ENCODE peak calls at places on chromosomes 12 and 14, in ten cellular contexts. I is thyroid gland; S is PC-9; K is left ventricle myocardium inferior; Z is effector memory CD4-positive, alpha-beta T cell; J is tibial nerve; L is gastrocnemius medialis; B is heart right ventricle; A is H1; G is cardiac muscle cell. Q is an unnamed sample.
A peak's percentile ranks its signal among the peaks of the same experiment; 100 is the strongest.

GRCh38 chr14:35525695-35526094 is 8.3 kb upstream of the INSM2 start:
- DNase-seq in I (no peak), S (no peak), K (no peak), Z (no peak), J (no peak), L (no peak), B (no peak), A (no peak), G (no peak), Q (no peak)

GRCh38 chr12:62794218-62794583 is 140.7 kb downstream of the PPM1H start:
- DNase-seq in I (no peak), S (no peak), K (no peak), Z (no peak), J (no peak), L (no peak), B (no peak), A (no peak), G (no peak), Q (no peak)

GRCh38 chr12:4164591-4165558 is 108.7 kb upstream of the CCND2 start:
- DNase-seq in I (peak; percentile 70), S (no peak), K (peak; percentile 40), Z (peak; percentile 31), J (no peak), L (no peak), B (peak; percentile 62), A (peak; percentile 78), G (peak; percentile 74), Q (no peak)

GRCh38 chr14:102426796-102427195 is 64.1 kb downstream of the TECPR2 start:
- DNase-seq in I (no peak), S (no peak), K (no peak), Z (no peak), J (no peak), L (no peak), B (no peak), A (no peak), G (no peak), Q (no peak)

GRCh38 chr12:123010681-123011080 is 30.2 kb downstream of the ARL6IP4 start:
- DNase-seq in I (no peak), S (no peak), K (no peak), Z (no peak), J (no peak), L (no peak), B (no peak), A (no peak), G (no peak), Q (no peak)

GRCh38 chr14:64769096-64770020 is 65.1 kb downstream of the PLEKHG3 start:
- DNase-seq in I (no peak), S (no peak), K (no peak), Z (no peak), J (no peak), L (no peak), B (no peak), A (no peak), G (no peak), Q (no peak)

GRCh38 chr12:38838211-38838850 is 67.1 kb downstream of the CPNE8 start:
- DNase-seq in I (no peak), S (no peak), K (no peak), Z (no peak), J (no peak), L (no peak), B (no peak), A (no peak), G (no peak), Q (no peak)

GRCh38 chr14:51780006-51780692 is 80.3 kb upstream of the GNG2 start:
- DNase-seq in I (peak; percentile 80), S (no peak), K (peak; percentile 67), Z (peak; percentile 50), J (peak; percentile 62), L (peak; percentile 59), B (peak; percentile 69), A (peak; percentile 86), G (peak; percentile 76), Q (peak; percentile 80)

DNA sequence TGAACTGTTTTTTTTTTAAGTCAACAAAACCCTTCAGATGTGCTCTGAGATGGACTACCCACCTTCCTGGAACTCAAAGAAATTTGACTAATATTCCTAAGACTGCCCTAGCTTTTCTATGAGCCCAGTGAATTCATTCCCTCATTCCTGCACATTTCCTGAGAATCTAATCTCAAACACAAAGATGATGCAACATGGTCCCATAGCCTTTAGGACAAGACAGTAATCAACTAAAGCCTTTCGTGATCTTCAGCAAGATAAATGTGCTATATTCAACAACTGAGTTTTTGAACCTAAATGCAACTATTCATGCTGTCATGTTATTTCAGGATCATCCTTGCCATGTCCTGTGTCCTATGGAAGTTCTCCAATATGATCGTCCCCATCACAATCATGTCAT is 5.0 kb downstream of the SETD3 start:
- DNase-seq in I (no peak), S (no peak), K (no peak), Z (no peak), J (no peak), L (no peak), B (no peak), A (no peak), G (peak; percentile 42), Q (no peak)
- H3K4me1 ChIP-seq in I (peaks cover 24% of the 10 kb centered on the region), S (peaks cover 12% of the 10 kb centered on the region), K (peaks cover 61% of the 10 kb centered on the region), Z (peaks cover 12% of the 10 kb centered on the region), J (peaks cover 13% of the 10 kb centered on the region), L (peaks cover 67% of the 10 kb centered on the region), B (peaks cover 62% of the 10 kb centered on the region), A (peaks cover 4% of the 10 kb centered on the region), G (peaks cover 16% of the 10 kb centered on the region), Q (peaks cover 18% of the 10 kb centered on the region)

GRCh38 chr12:92292016-92292415 is 146.4 kb upstream of the BTG1 start:
- DNase-seq in I (no peak), S (no peak), K (no peak), Z (no peak), J (no peak), L (no peak), B (no peak), A (no peak), G (no peak), Q (no peak)
- H3K4me1 ChIP-seq in I (no peaks in the 10 kb centered on the region), S (peaks cover 21% of the 10 kb centered on the region), K (peaks cover under 1% of the 10 kb centered on the region), Z (no peaks in the 10 kb centered on the region), J (no peaks in the 10 kb centered on the region), L (no peaks in the 10 kb centered on the region), B (peaks cover under 1% of the 10 kb centered on the region), A (no peaks in the 10 kb centered on the region), G (no peaks in the 10 kb centered on the region), Q (peaks cover 16% of the 10 kb centered on the region)

DNA sequence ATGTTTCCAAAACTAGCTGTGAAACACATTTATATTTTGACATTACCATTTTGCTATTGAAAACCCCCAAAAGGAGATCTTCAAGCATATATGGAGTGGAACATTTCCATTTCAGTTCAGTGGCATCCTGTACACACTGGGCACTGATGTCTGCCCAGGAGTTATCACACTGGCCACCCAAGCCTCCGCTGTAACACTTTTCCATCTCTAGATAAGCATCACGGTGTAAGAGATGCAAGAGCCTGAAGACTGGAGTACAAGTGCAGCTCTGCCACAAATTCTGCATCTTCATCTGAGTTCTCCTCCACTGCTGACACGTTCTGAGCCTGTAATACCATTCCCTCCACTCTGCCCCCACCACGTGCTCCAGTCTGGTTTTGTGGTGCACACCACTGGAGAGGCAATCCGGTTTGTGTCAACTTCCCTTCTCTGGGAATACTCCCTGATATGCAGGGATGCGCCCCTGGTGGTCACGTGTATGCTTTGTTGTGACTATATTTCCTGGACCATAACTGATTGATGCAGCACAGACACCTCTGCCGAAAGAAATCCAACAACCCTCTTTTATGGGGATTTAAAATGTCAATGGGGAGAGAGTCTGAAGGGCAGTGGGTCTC is 12.7 kb downstream of the SPTLC2 start:
- DNase-seq in I (peak; percentile 7), S (no peak), K (peak; percentile 22), Z (no peak), J (no peak), L (no peak), B (no peak), A (no peak), G (peak; percentile 60), Q (no peak)
- H3K4me1 ChIP-seq in I (peaks cover 7% of the 10 kb centered on the region), S (peaks cover 4% of the 10 kb centered on the region), K (peaks cover 46% of the 10 kb centered on the region), Z (peaks cover 11% of the 10 kb centered on the region), J (peaks cover 23% of the 10 kb centered on the region), L (no peaks in the 10 kb centered on the region), B (peaks cover 75% of the 10 kb centered on the region), A (no peaks in the 10 kb centered on the region), G (peaks cover 11% of the 10 kb centered on the region), Q (peaks cover 9% of the 10 kb centered on the region)

GRCh38 chr12:53053223-53054111 is 3.6 kb downstream of the TNS2 start:
- DNase-seq in I (peak; percentile 82), S (peak; percentile 71), K (peak; percentile 55), Z (peak; percentile 42), J (peak; percentile 47), L (peak; percentile 79), B (peak; percentile 76), A (peak; percentile 91), G (peak; percentile 37), Q (no peak)

GRCh38 chr12:53052419-53053222 is 2.8 kb downstream of the TNS2 start:
- DNase-seq in I (peak; percentile 94), S (no peak), K (peak; percentile 95), Z (no peak), J (peak; percentile 91), L (peak; percentile 95), B (peak; percentile 94), A (no peak), G (peak; percentile 92), Q (no peak)

GRCh38 chr12:53056296-53056695 is 6.4 kb downstream of the TNS2 start:
- DNase-seq in I (no peak), S (no peak), K (no peak), Z (no peak), J (no peak), L (no peak), B (no peak), A (no peak), G (peak; percentile 13), Q (no peak)

GRCh38 chr12:53055471-53056266 is 5.8 kb downstream of the TNS2 start:
- DNase-seq in I (no peak), S (no peak), K (no peak), Z (no peak), J (peak; percentile 11), L (no peak), B (no peak), A (no peak), G (no peak), Q (no peak)

GRCh38 chr12:53054112-53054878 is 4.4 kb downstream of the TNS2 start:
- DNase-seq in I (peak; percentile 99), S (peak; percentile 87), K (peak; percentile 94), Z (peak; percentile 89), J (peak; percentile 94), L (peak; percentile 97), B (peak; percentile 92), A (peak; percentile 97), G (peak; percentile 94), Q (no peak)
- H3K4me1 ChIP-seq in I (peaks cover 52% of the 10 kb centered on the region), S (peaks cover 19% of the 10 kb centered on the region), K (peaks cover 99% of the 10 kb centered on the region), Z (peaks cover 4% of the 10 kb centered on the region), J (peaks cover 44% of the 10 kb centered on the region), L (peaks cover 38% of the 10 kb centered on the region), B (peaks cover 65% of the 10 kb centered on the region), A (peaks cover 30% of the 10 kb centered on the region), G (peaks cover 16% of the 10 kb centered on the region), Q (no peaks in the 10 kb centered on the region)

Q was measured in DND-41.